ENCODE peak calls at places on chromosomes 4 and X, in five cellular contexts. One of them, this sample, is unnamed.

GRCh38 chr4:70240192-70240591 is 2.2 kb upstream of the CSN3 start:
- DNase-seq in fibroblast of pulmonary artery: peak; percentile 58
- DNase-seq in breast epithelium: no peak
- DNase-seq in AG09309: no peak
- DNase-seq in mammary epithelial cell: no peak
- DNase-seq in this sample: peak; percentile 16

GRCh38 chr4:149718500-149718899 is 97.1 kb downstream of the IQCM start:
- DNase-seq in fibroblast of pulmonary artery: no peak
- DNase-seq in breast epithelium: no peak
- DNase-seq in AG09309: no peak
- DNase-seq in mammary epithelial cell: no peak
- DNase-seq in this sample: peak; percentile 16

GRCh38 chrX:30819080-30819479 is 70.0 kb downstream of the TAB3 start:
- DNase-seq in AG09309: no peak
- DNase-seq in mammary epithelial cell: no peak
- DNase-seq in breast epithelium: no peak
- DNase-seq in fibroblast of pulmonary artery: no peak
- DNase-seq in this sample: no peak

GRCh38 chr4:76703676-76704075 is 194.3 kb downstream of the SOWAHB start:
- DNase-seq in AG09309: no peak
- DNase-seq in breast epithelium: no peak
- DNase-seq in mammary epithelial cell: no peak
- DNase-seq in fibroblast of pulmonary artery: peak; percentile 40
- DNase-seq in this sample: peak; percentile 63

GRCh38 chr4:182380701-182381295 is 137.6 kb downstream of the TENM3 start:
- DNase-seq in AG09309: peak; percentile 52
- DNase-seq in breast epithelium: no peak
- DNase-seq in fibroblast of pulmonary artery: no peak
- DNase-seq in mammary epithelial cell: no peak
- DNase-seq in this sample: peak; percentile 10

GRCh38 chrX:13638021-13638420 is 14.9 kb upstream of the TCEANC start:
- DNase-seq in mammary epithelial cell: no peak
- DNase-seq in breast epithelium: no peak
- DNase-seq in AG09309: no peak
- DNase-seq in fibroblast of pulmonary artery: no peak
- DNase-seq in this sample: no peak

GRCh38 chrX:78102100-78102499 is 1.9 kb upstream of the PGK1 start:
- DNase-seq in breast epithelium: no peak
- DNase-seq in fibroblast of pulmonary artery: no peak
- DNase-seq in AG09309: no peak
- DNase-seq in mammary epithelial cell: no peak
- DNase-seq in this sample: peak; percentile 21

GRCh38 chrX:41180194-41180902 is 95.1 kb downstream of the USP9X start:
- DNase-seq in fibroblast of pulmonary artery: peak; percentile 71
- DNase-seq in mammary epithelial cell: peak; percentile 42
- DNase-seq in AG09309: peak; percentile 17
- DNase-seq in breast epithelium: peak; percentile 28
- DNase-seq in this sample: peak; percentile 75

GRCh38 chr4:84622959-84623358 is 40.0 kb downstream of the CDS1 start:
- DNase-seq in AG09309: no peak
- DNase-seq in mammary epithelial cell: no peak
- DNase-seq in fibroblast of pulmonary artery: no peak
- DNase-seq in breast epithelium: no peak
- DNase-seq in this sample: peak; percentile 14

GRCh38 chr4:6420036-6420435 is 52.4 kb downstream of the PPP2R2C start:
- DNase-seq in breast epithelium: no peak
- DNase-seq in AG09309: no peak
- DNase-seq in mammary epithelial cell: no peak
- DNase-seq in fibroblast of pulmonary artery: no peak
- DNase-seq in this sample: no peak

GRCh38 chr4:15396157-15396800 is 31.6 kb upstream of the C1QTNF7 start:
- DNase-seq in AG09309: no peak
- DNase-seq in breast epithelium: no peak
- DNase-seq in mammary epithelial cell: peak; percentile 29
- DNase-seq in fibroblast of pulmonary artery: peak; percentile 65
- DNase-seq in this sample: peak; percentile 45

GRCh38 chrX:149877636-149878035 is 3.3 kb upstream of the MAGEA8 start:
- DNase-seq in fibroblast of pulmonary artery: peak; percentile 0
- DNase-seq in mammary epithelial cell: peak; percentile 15
- DNase-seq in AG09309: no peak
- DNase-seq in breast epithelium: no peak
- DNase-seq in this sample: no peak

GRCh38 chr4:151671541-151672059 is 89.2 kb downstream of the GATB start:
- DNase-seq in mammary epithelial cell: no peak
- DNase-seq in fibroblast of pulmonary artery: no peak
- DNase-seq in AG09309: no peak
- DNase-seq in breast epithelium: no peak
- DNase-seq in this sample: no peak

GRCh38 chr4:6620296-6620695 is 20.2 kb upstream of the MRFAP1 start:
- DNase-seq in mammary epithelial cell: no peak
- DNase-seq in AG09309: no peak
- DNase-seq in breast epithelium: no peak
- DNase-seq in fibroblast of pulmonary artery: no peak
- DNase-seq in this sample: no peak

GRCh38 chr4:83356899-83357661 is 22.4 kb upstream of the HPSE start:
- DNase-seq in mammary epithelial cell: peak; percentile 82
- DNase-seq in fibroblast of pulmonary artery: peak; percentile 97
- DNase-seq in AG09309: peak; percentile 72
- DNase-seq in breast epithelium: no peak
- DNase-seq in this sample: peak; percentile 97

GRCh38 chrX:46913710-46914109 is 1.5 kb downstream of the JADE3 start:
- DNase-seq in breast epithelium: peak; percentile 17
- DNase-seq in mammary epithelial cell: peak; percentile 21
- DNase-seq in AG09309: no peak
- DNase-seq in fibroblast of pulmonary artery: peak; percentile 50
- DNase-seq in this sample: peak; percentile 34

GRCh38 chrX:15497865-15498264 is 2.7 kb upstream of the BMX start:
- DNase-seq in fibroblast of pulmonary artery: peak; percentile 76
- DNase-seq in breast epithelium: no peak
- DNase-seq in mammary epithelial cell: peak; percentile 66
- DNase-seq in AG09309: no peak
- DNase-seq in this sample: peak; percentile 56

GRCh38 chr4:101019941-101020401 is 327.4 kb downstream of the PPP3CA start:
- DNase-seq in breast epithelium: no peak
- DNase-seq in fibroblast of pulmonary artery: no peak
- DNase-seq in mammary epithelial cell: peak; percentile 76
- DNase-seq in AG09309: no peak
- DNase-seq in this sample: no peak

GRCh38 chr4:105550641-105551040 is 1.8 kb upstream of the ARHGEF38 start:
- DNase-seq in fibroblast of pulmonary artery: no peak
- DNase-seq in AG09309: no peak
- DNase-seq in mammary epithelial cell: peak; percentile 64
- DNase-seq in breast epithelium: no peak
- DNase-seq in this sample: no peak

GRCh38 chr4:103375278-103375677 is 177.1 kb upstream of the CENPE start:
- DNase-seq in fibroblast of pulmonary artery: peak; percentile 72
- DNase-seq in mammary epithelial cell: peak; percentile 48
- DNase-seq in breast epithelium: no peak
- DNase-seq in AG09309: no peak
- DNase-seq in this sample: peak; percentile 60

GRCh38 chr4:3689576-3690551 is 76.3 kb upstream of the ADRA2C start:
- DNase-seq in mammary epithelial cell: no peak
- DNase-seq in fibroblast of pulmonary artery: no peak
- DNase-seq in breast epithelium: no peak
- DNase-seq in AG09309: no peak
- DNase-seq in this sample: no peak

DNA sequence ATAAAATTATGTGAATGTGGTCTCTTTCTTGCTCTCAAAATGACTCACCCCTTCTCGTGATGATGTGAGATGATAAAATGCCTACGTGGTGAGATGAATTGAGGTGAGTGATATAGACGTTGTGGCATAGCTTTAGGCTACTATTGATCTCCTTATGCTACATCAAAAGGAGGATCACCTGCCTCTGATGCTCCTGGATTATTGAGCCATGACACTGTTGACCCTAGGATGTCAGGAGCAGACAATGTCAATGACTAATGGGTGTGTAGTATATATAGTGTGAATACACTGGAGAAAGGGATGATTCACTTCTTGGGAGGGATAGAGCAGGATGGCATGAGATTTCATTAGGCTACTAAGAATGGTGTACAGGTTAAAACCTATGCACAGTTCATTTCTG is 210.7 kb upstream of the PRPS2 start:
- DNase-seq in breast epithelium: no peak
- DNase-seq in mammary epithelial cell: peak; percentile 98
- DNase-seq in fibroblast of pulmonary artery: no peak
- DNase-seq in AG09309: no peak
- DNase-seq in this sample: no peak
- H3K4me3 ChIP-seq in breast epithelium: no peak overlapping the region
- H3K4me3 ChIP-seq in mammary epithelial cell: no peak overlapping the region
- H3K4me3 ChIP-seq in fibroblast of pulmonary artery: no peak overlapping the region
- H3K4me3 ChIP-seq in AG09309: no peak overlapping the region
- H3K4me3 ChIP-seq in this sample: no peak overlapping the region

GRCh38 chr4:88811904-88812303 is 114.3 kb upstream of the NAP1L5 start:
- DNase-seq in fibroblast of pulmonary artery: no peak
- DNase-seq in mammary epithelial cell: no peak
- DNase-seq in AG09309: no peak
- DNase-seq in breast epithelium: no peak
- DNase-seq in this sample: no peak

GRCh38 chr4:88817740-88818139 is 120.1 kb upstream of the NAP1L5 start:
- DNase-seq in fibroblast of pulmonary artery: no peak
- DNase-seq in mammary epithelial cell: no peak
- DNase-seq in breast epithelium: no peak
- DNase-seq in AG09309: no peak
- DNase-seq in this sample: no peak

GRCh38 chr4:88812420-88812819 is 114.8 kb upstream of the NAP1L5 start:
- DNase-seq in breast epithelium: no peak
- DNase-seq in mammary epithelial cell: no peak
- DNase-seq in AG09309: no peak
- DNase-seq in fibroblast of pulmonary artery: no peak
- DNase-seq in this sample: no peak

GRCh38 chr4:88812976-88813375 is 115.3 kb upstream of the NAP1L5 start:
- DNase-seq in mammary epithelial cell: no peak
- DNase-seq in fibroblast of pulmonary artery: no peak
- DNase-seq in breast epithelium: no peak
- DNase-seq in AG09309: no peak
- DNase-seq in this sample: no peak

DNA sequence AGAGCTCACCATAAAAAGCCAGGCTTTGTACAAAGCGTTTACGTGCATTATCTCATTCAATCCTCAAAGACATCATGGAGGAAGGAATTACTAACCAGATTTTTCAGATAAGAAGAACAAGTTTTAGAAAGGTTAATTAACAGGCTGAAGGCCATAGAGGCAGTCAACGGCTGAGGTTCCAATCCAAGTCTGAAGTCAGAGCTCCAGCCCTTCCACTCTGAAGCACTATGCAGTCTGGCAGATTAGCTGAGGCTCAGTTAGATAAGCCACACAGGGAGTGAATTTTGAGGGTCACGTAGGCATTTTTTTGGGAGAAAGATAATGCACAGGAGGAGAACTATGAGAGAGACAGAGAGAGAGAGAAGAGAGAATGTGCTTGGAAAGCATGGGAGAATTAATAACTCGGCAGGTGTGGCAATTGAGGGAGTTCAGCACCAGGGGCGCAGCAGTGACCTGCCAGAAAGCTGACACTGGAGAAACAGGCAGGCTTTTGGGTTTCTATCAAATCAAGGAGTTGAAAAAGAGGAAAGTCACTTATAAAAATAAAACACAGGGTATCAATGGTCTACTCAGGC is 116.5 kb upstream of the NAP1L5 start:
- DNase-seq in AG09309: no peak
- DNase-seq in mammary epithelial cell: no peak
- DNase-seq in breast epithelium: no peak
- DNase-seq in fibroblast of pulmonary artery: no peak
- DNase-seq in this sample: no peak
- TF ChIP-seq CTCF in AG09309: no peak
- TF ChIP-seq CTCF in mammary epithelial cell: no peak
- TF ChIP-seq CTCF in breast epithelium: no peak
- TF ChIP-seq CTCF in fibroblast of pulmonary artery: no peak
- TF ChIP-seq CTCF in this sample: no peak

GRCh38 chr4:85829276-85830051 is 354.5 kb downstream of the ARHGAP24 start:
- DNase-seq in mammary epithelial cell: peak; percentile 36
- DNase-seq in breast epithelium: no peak
- DNase-seq in AG09309: no peak
- DNase-seq in fibroblast of pulmonary artery: peak; percentile 47
- DNase-seq in this sample: peak; percentile 54

GRCh38 chr4:85823295-85823694 is 348.3 kb downstream of the ARHGAP24 start:
- DNase-seq in mammary epithelial cell: no peak
- DNase-seq in fibroblast of pulmonary artery: peak; percentile 45
- DNase-seq in breast epithelium: no peak
- DNase-seq in AG09309: no peak
- DNase-seq in this sample: peak; percentile 84

GRCh38 chr4:85828295-85828910 is 353.5 kb downstream of the ARHGAP24 start:
- DNase-seq in fibroblast of pulmonary artery: peak; percentile 45
- DNase-seq in AG09309: no peak
- DNase-seq in breast epithelium: no peak
- DNase-seq in mammary epithelial cell: peak; percentile 33
- DNase-seq in this sample: peak; percentile 62

GRCh38 chr4:85824166-85824945 is 349.4 kb downstream of the ARHGAP24 start:
- DNase-seq in fibroblast of pulmonary artery: no peak
- DNase-seq in breast epithelium: no peak
- DNase-seq in AG09309: no peak
- DNase-seq in mammary epithelial cell: peak; percentile 2
- DNase-seq in this sample: peak; percentile 40

GRCh38 chr4:85825937-85826678 is 351.2 kb downstream of the ARHGAP24 start:
- DNase-seq in mammary epithelial cell: no peak
- DNase-seq in fibroblast of pulmonary artery: peak; percentile 45
- DNase-seq in AG09309: peak; percentile 57
- DNase-seq in breast epithelium: no peak
- DNase-seq in this sample: peak; percentile 59
- H3K4me3 ChIP-seq in mammary epithelial cell: no peak overlapping the region
- H3K4me3 ChIP-seq in fibroblast of pulmonary artery: no peak overlapping the region
- H3K4me3 ChIP-seq in AG09309: no peak overlapping the region
- H3K4me3 ChIP-seq in breast epithelium: no peak overlapping the region
- H3K4me3 ChIP-seq in this sample: no peak overlapping the region

GRCh38 chr4:113874480-113874879 is 105.0 kb downstream of the ARSJ start:
- DNase-seq in fibroblast of pulmonary artery: no peak
- DNase-seq in mammary epithelial cell: no peak
- DNase-seq in AG09309: no peak
- DNase-seq in breast epithelium: no peak
- DNase-seq in this sample: no peak

GRCh38 chr4:113880240-113881028 is 99.0 kb downstream of the ARSJ start:
- DNase-seq in fibroblast of pulmonary artery: no peak
- DNase-seq in AG09309: no peak
- DNase-seq in mammary epithelial cell: no peak
- DNase-seq in breast epithelium: no peak
- DNase-seq in this sample: peak; percentile 61

GRCh38 chr4:113882668-113883067 is 96.8 kb downstream of the ARSJ start:
- DNase-seq in breast epithelium: no peak
- DNase-seq in fibroblast of pulmonary artery: peak; percentile 48
- DNase-seq in AG09309: no peak
- DNase-seq in mammary epithelial cell: no peak
- DNase-seq in this sample: peak; percentile 57

GRCh38 chr4:113881256-113881655 is 98.2 kb downstream of the ARSJ start:
- DNase-seq in AG09309: no peak
- DNase-seq in mammary epithelial cell: peak; percentile 42
- DNase-seq in breast epithelium: no peak
- DNase-seq in fibroblast of pulmonary artery: peak; percentile 25
- DNase-seq in this sample: peak; percentile 54

DNA sequence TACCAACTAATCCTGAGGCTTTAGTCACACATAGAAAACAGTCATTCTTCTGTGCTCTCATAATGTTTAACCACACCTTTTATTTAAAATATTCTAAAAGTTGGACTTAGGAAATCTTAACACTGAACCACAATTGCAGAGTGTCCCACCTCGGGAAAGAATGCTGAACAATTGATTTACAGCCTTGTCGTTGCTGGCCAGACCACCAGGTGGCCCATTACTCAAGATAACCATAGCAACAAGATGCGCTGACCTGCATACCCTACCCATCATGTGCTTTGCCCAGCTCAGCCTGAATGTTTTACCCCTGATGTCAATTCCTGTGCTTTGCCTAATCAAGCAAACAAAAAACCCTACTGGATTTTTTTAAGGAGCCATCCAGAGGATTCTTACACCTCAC is 100.7 kb downstream of the ARSJ start:
- DNase-seq in AG09309: no peak
- DNase-seq in fibroblast of pulmonary artery: peak; percentile 33
- DNase-seq in mammary epithelial cell: peak; percentile 25
- DNase-seq in breast epithelium: no peak
- DNase-seq in this sample: no peak
- TF ChIP-seq CTCF in AG09309: peak; percentile 17
- TF ChIP-seq CTCF in fibroblast of pulmonary artery: peak; percentile 33
- TF ChIP-seq CTCF in mammary epithelial cell: no peak
- TF ChIP-seq CTCF in breast epithelium: no peak
- TF ChIP-seq CTCF in this sample: peak; percentile 18